ENCODE peak calls at places on chromosome 2, in eight cellular contexts. One of them, this sample, is unnamed.
A peak's percentile ranks its signal among the peaks of the same experiment; 100 is the strongest.

GRCh38 chr2:215746507-215747243 is 266.7 kb downstream of the MREG start:
- DNase-seq in NCI-H1105: no peak
- DNase-seq in NCI-H2081: no peak
- DNase-seq in pancreas: no peak
- DNase-seq in renal cortical epithelial cell: no peak
- DNase-seq in heart left ventricle: no peak
- DNase-seq in activated naive CD4-positive, alpha-beta T cell treated with Interleukin-2 at 50 U/mL for 16 hours: peak; percentile 3
- DNase-seq in AG10803: no peak
- DNase-seq in this sample: no peak

GRCh38 chr2:64479259-64480198 is 25.6 kb downstream of the LGALSL start:
- DNase-seq in pancreas: no peak
- DNase-seq in NCI-H2081: no peak
- DNase-seq in AG10803: no peak
- DNase-seq in NCI-H1105: no peak
- DNase-seq in renal cortical epithelial cell: no peak
- DNase-seq in activated naive CD4-positive, alpha-beta T cell treated with Interleukin-2 at 50 U/mL for 16 hours: no peak
- DNase-seq in heart left ventricle: no peak
- DNase-seq in this sample: no peak

GRCh38 chr2:132670104-132670960 is at the start of gene LYPD1:
- DNase-seq in pancreas: peak; percentile 82
- DNase-seq in NCI-H2081: peak; percentile 20
- DNase-seq in AG10803: no peak
- DNase-seq in activated naive CD4-positive, alpha-beta T cell treated with Interleukin-2 at 50 U/mL for 16 hours: no peak
- DNase-seq in heart left ventricle: peak; percentile 13
- DNase-seq in NCI-H1105: peak; percentile 66
- DNase-seq in renal cortical epithelial cell: no peak
- DNase-seq in this sample: no peak

GRCh38 chr2:240203842-240204270 is 63.4 kb upstream of the OTOS start:
- DNase-seq in renal cortical epithelial cell: no peak
- DNase-seq in heart left ventricle: no peak
- DNase-seq in activated naive CD4-positive, alpha-beta T cell treated with Interleukin-2 at 50 U/mL for 16 hours: no peak
- DNase-seq in AG10803: no peak
- DNase-seq in NCI-H1105: no peak
- DNase-seq in NCI-H2081: no peak
- DNase-seq in pancreas: no peak
- DNase-seq in this sample: no peak

GRCh38 chr2:182655750-182656149 is 60.3 kb upstream of the DNAJC10 start:
- DNase-seq in activated naive CD4-positive, alpha-beta T cell treated with Interleukin-2 at 50 U/mL for 16 hours: no peak
- DNase-seq in NCI-H1105: no peak
- DNase-seq in heart left ventricle: no peak
- DNase-seq in pancreas: no peak
- DNase-seq in NCI-H2081: no peak
- DNase-seq in renal cortical epithelial cell: no peak
- DNase-seq in AG10803: no peak
- DNase-seq in this sample: no peak

GRCh38 chr2:240424341-240425235 is 10.9 kb upstream of the GPC1 start:
- DNase-seq in NCI-H2081: no peak
- DNase-seq in pancreas: peak; percentile 51
- DNase-seq in heart left ventricle: peak; percentile 4
- DNase-seq in AG10803: no peak
- DNase-seq in NCI-H1105: no peak
- DNase-seq in activated naive CD4-positive, alpha-beta T cell treated with Interleukin-2 at 50 U/mL for 16 hours: no peak
- DNase-seq in renal cortical epithelial cell: no peak
- DNase-seq in this sample: no peak

GRCh38 chr2:237669628-237670351 is 42.4 kb downstream of the LRRFIP1 start:
- DNase-seq in AG10803: peak; percentile 100
- DNase-seq in renal cortical epithelial cell: peak; percentile 97
- DNase-seq in pancreas: no peak
- DNase-seq in heart left ventricle: peak; percentile 83
- DNase-seq in NCI-H1105: peak; percentile 85
- DNase-seq in activated naive CD4-positive, alpha-beta T cell treated with Interleukin-2 at 50 U/mL for 16 hours: no peak
- DNase-seq in NCI-H2081: peak; percentile 80
- DNase-seq in this sample: no peak

GRCh38 chr2:8576525-8577157 is 105.2 kb upstream of the ID2 start:
- DNase-seq in activated naive CD4-positive, alpha-beta T cell treated with Interleukin-2 at 50 U/mL for 16 hours: peak; percentile 47
- DNase-seq in renal cortical epithelial cell: no peak
- DNase-seq in heart left ventricle: no peak
- DNase-seq in NCI-H1105: no peak
- DNase-seq in pancreas: no peak
- DNase-seq in NCI-H2081: no peak
- DNase-seq in AG10803: no peak
- DNase-seq in this sample: no peak

GRCh38 chr2:207784898-207785297 is 15.2 kb upstream of the FZD5 start:
- DNase-seq in NCI-H2081: no peak
- DNase-seq in NCI-H1105: no peak
- DNase-seq in renal cortical epithelial cell: no peak
- DNase-seq in heart left ventricle: no peak
- DNase-seq in pancreas: no peak
- DNase-seq in activated naive CD4-positive, alpha-beta T cell treated with Interleukin-2 at 50 U/mL for 16 hours: no peak
- DNase-seq in AG10803: no peak
- DNase-seq in this sample: no peak

GRCh38 chr2:54570925-54571694 is 115.0 kb downstream of the SPTBN1 start:
- DNase-seq in NCI-H2081: peak; percentile 57
- DNase-seq in renal cortical epithelial cell: peak; percentile 88
- DNase-seq in AG10803: peak; percentile 95
- DNase-seq in activated naive CD4-positive, alpha-beta T cell treated with Interleukin-2 at 50 U/mL for 16 hours: peak; percentile 80
- DNase-seq in NCI-H1105: no peak
- DNase-seq in heart left ventricle: peak; percentile 62
- DNase-seq in pancreas: no peak
- DNase-seq in this sample: peak; percentile 71

GRCh38 chr2:205769494-205769848 is 87.2 kb downstream of the NRP2 start:
- DNase-seq in NCI-H2081: no peak
- DNase-seq in heart left ventricle: no peak
- DNase-seq in NCI-H1105: no peak
- DNase-seq in activated naive CD4-positive, alpha-beta T cell treated with Interleukin-2 at 50 U/mL for 16 hours: no peak
- DNase-seq in AG10803: peak; percentile 71
- DNase-seq in pancreas: no peak
- DNase-seq in renal cortical epithelial cell: peak; percentile 89
- DNase-seq in this sample: no peak

GRCh38 chr2:214193943-214194342 is 216.9 kb upstream of the VWC2L start:
- DNase-seq in AG10803: peak; percentile 72
- DNase-seq in NCI-H1105: no peak
- DNase-seq in heart left ventricle: no peak
- DNase-seq in activated naive CD4-positive, alpha-beta T cell treated with Interleukin-2 at 50 U/mL for 16 hours: no peak
- DNase-seq in NCI-H2081: no peak
- DNase-seq in pancreas: no peak
- DNase-seq in renal cortical epithelial cell: peak; percentile 73
- DNase-seq in this sample: no peak

GRCh38 chr2:62705859-62706720 is 577 bp downstream of the EHBP1 start:
- DNase-seq in NCI-H1105: peak; percentile 40
- DNase-seq in activated naive CD4-positive, alpha-beta T cell treated with Interleukin-2 at 50 U/mL for 16 hours: peak; percentile 50
- DNase-seq in renal cortical epithelial cell: peak; percentile 31
- DNase-seq in NCI-H2081: peak; percentile 69
- DNase-seq in heart left ventricle: peak; percentile 49
- DNase-seq in pancreas: peak; percentile 87
- DNase-seq in AG10803: peak; percentile 83
- DNase-seq in this sample: peak; percentile 80

GRCh38 chr2:96336104-96336775 is 674 bp downstream of the NCAPH start:
- DNase-seq in activated naive CD4-positive, alpha-beta T cell treated with Interleukin-2 at 50 U/mL for 16 hours: no peak
- DNase-seq in NCI-H2081: no peak
- DNase-seq in AG10803: no peak
- DNase-seq in renal cortical epithelial cell: no peak
- DNase-seq in NCI-H1105: no peak
- DNase-seq in pancreas: no peak
- DNase-seq in heart left ventricle: no peak
- DNase-seq in this sample: no peak

GRCh38 chr2:226799211-226799975 is at the start of gene IRS1:
- DNase-seq in renal cortical epithelial cell: peak; percentile 35
- DNase-seq in activated naive CD4-positive, alpha-beta T cell treated with Interleukin-2 at 50 U/mL for 16 hours: peak; percentile 60
- DNase-seq in heart left ventricle: peak; percentile 74
- DNase-seq in NCI-H2081: peak; percentile 77
- DNase-seq in pancreas: peak; percentile 86
- DNase-seq in NCI-H1105: peak; percentile 34
- DNase-seq in AG10803: peak; percentile 81
- DNase-seq in this sample: peak; percentile 76

GRCh38 chr2:110854355-110855081 is 122.1 kb downstream of the ACOXL start:
- DNase-seq in renal cortical epithelial cell: no peak
- DNase-seq in NCI-H1105: no peak
- DNase-seq in NCI-H2081: no peak
- DNase-seq in pancreas: no peak
- DNase-seq in activated naive CD4-positive, alpha-beta T cell treated with Interleukin-2 at 50 U/mL for 16 hours: no peak
- DNase-seq in heart left ventricle: no peak
- DNase-seq in AG10803: no peak
- DNase-seq in this sample: peak; percentile 16

GRCh38 chr2:36358317-36358659 is 2.7 kb downstream of the CRIM1 start:
- DNase-seq in NCI-H1105: no peak
- DNase-seq in renal cortical epithelial cell: peak; percentile 51
- DNase-seq in AG10803: peak; percentile 89
- DNase-seq in NCI-H2081: no peak
- DNase-seq in heart left ventricle: no peak
- DNase-seq in pancreas: no peak
- DNase-seq in activated naive CD4-positive, alpha-beta T cell treated with Interleukin-2 at 50 U/mL for 16 hours: no peak
- DNase-seq in this sample: no peak

GRCh38 chr2:15730545-15731212 is 139.0 kb downstream of the DDX1 start:
- DNase-seq in pancreas: peak; percentile 92
- DNase-seq in NCI-H1105: peak; percentile 68
- DNase-seq in renal cortical epithelial cell: peak; percentile 98
- DNase-seq in activated naive CD4-positive, alpha-beta T cell treated with Interleukin-2 at 50 U/mL for 16 hours: no peak
- DNase-seq in AG10803: peak; percentile 93
- DNase-seq in heart left ventricle: peak; percentile 92
- DNase-seq in NCI-H2081: peak; percentile 33
- DNase-seq in this sample: peak; percentile 91

GRCh38 chr2:58207189-58207588 is 33.9 kb downstream of the FANCL start:
- DNase-seq in activated naive CD4-positive, alpha-beta T cell treated with Interleukin-2 at 50 U/mL for 16 hours: no peak
- DNase-seq in AG10803: no peak
- DNase-seq in heart left ventricle: no peak
- DNase-seq in NCI-H2081: no peak
- DNase-seq in NCI-H1105: no peak
- DNase-seq in pancreas: no peak
- DNase-seq in renal cortical epithelial cell: no peak
- DNase-seq in this sample: no peak

GRCh38 chr2:171923206-171923605 is 945 bp downstream of the HAT1 start:
- DNase-seq in activated naive CD4-positive, alpha-beta T cell treated with Interleukin-2 at 50 U/mL for 16 hours: no peak
- DNase-seq in NCI-H1105: no peak
- DNase-seq in renal cortical epithelial cell: peak; percentile 11
- DNase-seq in pancreas: no peak
- DNase-seq in heart left ventricle: no peak
- DNase-seq in AG10803: peak; percentile 60
- DNase-seq in NCI-H2081: peak; percentile 28
- DNase-seq in this sample: no peak

GRCh38 chr2:148021059-148021985 is at the start of gene MBD5:
- DNase-seq in NCI-H2081: peak; percentile 39
- DNase-seq in AG10803: peak; percentile 55
- DNase-seq in NCI-H1105: peak; percentile 30
- DNase-seq in heart left ventricle: peak; percentile 24
- DNase-seq in renal cortical epithelial cell: peak; percentile 34
- DNase-seq in activated naive CD4-positive, alpha-beta T cell treated with Interleukin-2 at 50 U/mL for 16 hours: peak; percentile 64
- DNase-seq in pancreas: peak; percentile 46
- DNase-seq in this sample: peak; percentile 6

GRCh38 chr2:196160101-196160500 is 11.3 kb downstream of the STK17B start:
- DNase-seq in renal cortical epithelial cell: peak; percentile 96
- DNase-seq in NCI-H2081: no peak
- DNase-seq in pancreas: no peak
- DNase-seq in heart left ventricle: peak; percentile 43
- DNase-seq in activated naive CD4-positive, alpha-beta T cell treated with Interleukin-2 at 50 U/mL for 16 hours: peak; percentile 54
- DNase-seq in NCI-H1105: no peak
- DNase-seq in AG10803: peak; percentile 92
- DNase-seq in this sample: no peak

GRCh38 chr2:21924640-21925285 is 801.0 kb downstream of the TDRD15 start:
- DNase-seq in AG10803: no peak
- DNase-seq in renal cortical epithelial cell: no peak
- DNase-seq in NCI-H1105: no peak
- DNase-seq in activated naive CD4-positive, alpha-beta T cell treated with Interleukin-2 at 50 U/mL for 16 hours: no peak
- DNase-seq in NCI-H2081: no peak
- DNase-seq in heart left ventricle: no peak
- DNase-seq in pancreas: no peak
- DNase-seq in this sample: no peak

GRCh38 chr2:237067985-237068576 is 17.6 kb upstream of the COPS8 start:
- DNase-seq in renal cortical epithelial cell: no peak
- DNase-seq in pancreas: no peak
- DNase-seq in NCI-H1105: no peak
- DNase-seq in NCI-H2081: no peak
- DNase-seq in activated naive CD4-positive, alpha-beta T cell treated with Interleukin-2 at 50 U/mL for 16 hours: no peak
- DNase-seq in AG10803: no peak
- DNase-seq in heart left ventricle: no peak
- DNase-seq in this sample: no peak

GRCh38 chr2:44934962-44935853 is 6.3 kb upstream of the SIX3 start:
- DNase-seq in NCI-H2081: no peak
- DNase-seq in NCI-H1105: no peak
- DNase-seq in activated naive CD4-positive, alpha-beta T cell treated with Interleukin-2 at 50 U/mL for 16 hours: no peak
- DNase-seq in AG10803: no peak
- DNase-seq in heart left ventricle: no peak
- DNase-seq in renal cortical epithelial cell: no peak
- DNase-seq in pancreas: no peak
- DNase-seq in this sample: no peak

GRCh38 chr2:167294031-167294774 is 405.9 kb downstream of the XIRP2 start:
- DNase-seq in activated naive CD4-positive, alpha-beta T cell treated with Interleukin-2 at 50 U/mL for 16 hours: no peak
- DNase-seq in pancreas: peak; percentile 82
- DNase-seq in NCI-H1105: no peak
- DNase-seq in AG10803: no peak
- DNase-seq in NCI-H2081: no peak
- DNase-seq in heart left ventricle: no peak
- DNase-seq in renal cortical epithelial cell: no peak
- DNase-seq in this sample: peak; percentile 7

GRCh38 chr2:10709290-10709939 is 12.0 kb upstream of the ATP6V1C2 start:
- DNase-seq in pancreas: no peak
- DNase-seq in heart left ventricle: no peak
- DNase-seq in AG10803: no peak
- DNase-seq in activated naive CD4-positive, alpha-beta T cell treated with Interleukin-2 at 50 U/mL for 16 hours: no peak
- DNase-seq in NCI-H1105: peak; percentile 10
- DNase-seq in renal cortical epithelial cell: no peak
- DNase-seq in NCI-H2081: peak; percentile 46
- DNase-seq in this sample: peak; percentile 60

GRCh38 chr2:628651-629050 is 48.6 kb downstream of the TMEM18 start:
- DNase-seq in renal cortical epithelial cell: peak; percentile 7
- DNase-seq in AG10803: no peak
- DNase-seq in heart left ventricle: no peak
- DNase-seq in NCI-H1105: no peak
- DNase-seq in activated naive CD4-positive, alpha-beta T cell treated with Interleukin-2 at 50 U/mL for 16 hours: no peak
- DNase-seq in pancreas: no peak
- DNase-seq in NCI-H2081: no peak
- DNase-seq in this sample: no peak

GRCh38 chr2:676647-677055 is 555 bp downstream of the TMEM18 start:
- DNase-seq in activated naive CD4-positive, alpha-beta T cell treated with Interleukin-2 at 50 U/mL for 16 hours: peak; percentile 93
- DNase-seq in NCI-H2081: peak; percentile 98
- DNase-seq in NCI-H1105: peak; percentile 90
- DNase-seq in renal cortical epithelial cell: peak; percentile 88
- DNase-seq in heart left ventricle: peak; percentile 99
- DNase-seq in AG10803: peak; percentile 98
- DNase-seq in pancreas: peak; percentile 100
- DNase-seq in this sample: peak; percentile 99

GRCh38 chr2:64599469-64599868 is 54.2 kb downstream of the SERTAD2 start:
- DNase-seq in activated naive CD4-positive, alpha-beta T cell treated with Interleukin-2 at 50 U/mL for 16 hours: no peak
- DNase-seq in pancreas: no peak
- DNase-seq in renal cortical epithelial cell: peak; percentile 15
- DNase-seq in NCI-H1105: no peak
- DNase-seq in heart left ventricle: no peak
- DNase-seq in AG10803: no peak
- DNase-seq in NCI-H2081: no peak
- DNase-seq in this sample: no peak

GRCh38 chr2:167924556-167924955 is 322.8 kb downstream of the STK39 start:
- DNase-seq in AG10803: no peak
- DNase-seq in heart left ventricle: no peak
- DNase-seq in activated naive CD4-positive, alpha-beta T cell treated with Interleukin-2 at 50 U/mL for 16 hours: no peak
- DNase-seq in NCI-H1105: no peak
- DNase-seq in pancreas: no peak
- DNase-seq in NCI-H2081: peak; percentile 45
- DNase-seq in renal cortical epithelial cell: no peak
- DNase-seq in this sample: no peak

GRCh38 chr2:168348076-168348475 is 100.7 kb upstream of the STK39 start:
- DNase-seq in pancreas: no peak
- DNase-seq in renal cortical epithelial cell: peak; percentile 21
- DNase-seq in AG10803: peak; percentile 24
- DNase-seq in activated naive CD4-positive, alpha-beta T cell treated with Interleukin-2 at 50 U/mL for 16 hours: no peak
- DNase-seq in NCI-H2081: peak; percentile 61
- DNase-seq in heart left ventricle: no peak
- DNase-seq in NCI-H1105: peak; percentile 16
- DNase-seq in this sample: peak; percentile 26

GRCh38 chr2:230909841-230910545 is 15.0 kb downstream of the GPR55 start:
- DNase-seq in NCI-H2081: no peak
- DNase-seq in pancreas: no peak
- DNase-seq in NCI-H1105: no peak
- DNase-seq in renal cortical epithelial cell: no peak
- DNase-seq in AG10803: no peak
- DNase-seq in heart left ventricle: no peak
- DNase-seq in activated naive CD4-positive, alpha-beta T cell treated with Interleukin-2 at 50 U/mL for 16 hours: no peak
- DNase-seq in this sample: no peak

GRCh38 chr2:28956415-28956826 is 24.7 kb upstream of the TOGARAM2 start:
- DNase-seq in heart left ventricle: no peak
- DNase-seq in AG10803: peak; percentile 11
- DNase-seq in NCI-H2081: no peak
- DNase-seq in renal cortical epithelial cell: no peak
- DNase-seq in pancreas: no peak
- DNase-seq in NCI-H1105: no peak
- DNase-seq in activated naive CD4-positive, alpha-beta T cell treated with Interleukin-2 at 50 U/mL for 16 hours: peak; percentile 52
- DNase-seq in this sample: no peak